ENCODE peak calls at places on chromosomes 6 and 20, in seven cellular contexts. W, I, O, Y, Q, B and C are unnamed samples.

GRCh38 chr6:7050911-7051779 is 56.6 kb upstream of the RREB1 start:
- DNase-seq in I (peak; percentile 62), B (peak; percentile 63), W (peak; percentile 23), Q (no peak), O (peak; percentile 91), Y (no peak), C (peak; percentile 87)

GRCh38 chr6:135962731-135963130 is 111.2 kb downstream of the PDE7B start:
- DNase-seq in Y (no peak), O (no peak), B (no peak), Q (no peak), W (no peak), I (no peak), C (no peak)

GRCh38 chr20:25000268-25000801 is 7.8 kb upstream of the APMAP start:
- DNase-seq in W (peak; percentile 1), I (peak; percentile 72), Q (no peak), Y (peak; percentile 54), O (peak; percentile 65), B (no peak), C (peak; percentile 38)

GRCh38 chr20:11387189-11387754 is 530.4 kb upstream of the BTBD3 start:
- DNase-seq in Q (no peak), B (no peak), W (no peak), Y (no peak), I (peak; percentile 7), O (no peak), C (no peak)

GRCh38 chr20:13054011-13054410 is 45.2 kb downstream of the SPTLC3 start:
- DNase-seq in I (no peak), Y (no peak), W (no peak), B (no peak), O (no peak), Q (no peak), C (no peak)

GRCh38 chr6:136510782-136511181 is 39.4 kb downstream of the MAP7 start:
- DNase-seq in B (no peak), Q (no peak), O (no peak), Y (no peak), I (no peak), W (no peak), C (no peak)

GRCh38 chr6:56475736-56476457 is 166.8 kb downstream of the DST start:
- DNase-seq in I (peak; percentile 83), B (no peak), Y (no peak), Q (no peak), O (no peak), W (no peak), C (peak; percentile 10)

GRCh38 chr6:137945149-137945498 is 78.1 kb downstream of the TNFAIP3 start:
- DNase-seq in W (no peak), Q (no peak), O (no peak), B (peak; percentile 57), I (no peak), Y (no peak), C (no peak)

GRCh38 chr20:4493386-4493785 is 228.3 kb upstream of the PRND start:
- DNase-seq in Y (no peak), O (no peak), B (no peak), W (no peak), Q (no peak), I (no peak), C (no peak)

GRCh38 chr20:50645253-50646068 is 45.9 kb downstream of the RIPOR3 start:
- DNase-seq in I (peak; percentile 88), B (peak; percentile 44), O (no peak), W (no peak), Y (peak; percentile 98), Q (no peak), C (peak; percentile 71)

GRCh38 chr6:44298055-44298803 is 14.9 kb downstream of the AARS2 start:
- DNase-seq in B (peak; percentile 52), O (no peak), I (no peak), Y (no peak), W (no peak), Q (no peak), C (no peak)

GRCh38 chr20:47258745-47259695 is 97.5 kb downstream of the ZMYND8 start:
- DNase-seq in Y (no peak), W (no peak), B (no peak), I (peak; percentile 35), O (no peak), Q (peak; percentile 53), C (no peak)

GRCh38 chr20:39897058-39897457 is 792.0 kb downstream of the MAFB start:
- DNase-seq in Y (no peak), Q (no peak), I (no peak), B (no peak), W (no peak), O (no peak), C (no peak)

GRCh38 chr6:160306284-160306683 is 41.9 kb upstream of the SLC22A3 start:
- DNase-seq in I (no peak), O (no peak), Y (no peak), B (no peak), Q (no peak), W (no peak), C (peak; percentile 19)

GRCh38 chr6:33298773-33299236 is at the start of gene RGL2:
- DNase-seq in I (peak; percentile 85), Q (peak; percentile 66), O (peak; percentile 95), W (peak; percentile 51), Y (no peak), B (peak; percentile 76), C (peak; percentile 86)

GRCh38 chr20:18019068-18019467 is 38.6 kb downstream of the OVOL2 start:
- DNase-seq in Q (peak; percentile 21), B (peak; percentile 45), Y (no peak), W (no peak), O (no peak), I (peak; percentile 16), C (no peak)

GRCh38 chr6:56807992-56808342 is 146.9 kb upstream of the BEND6 start:
- DNase-seq in Q (no peak), W (no peak), B (no peak), Y (no peak), I (no peak), O (no peak), C (no peak)

GRCh38 chr20:24798930-24799705 is 150.0 kb upstream of the CST7 start:
- DNase-seq in W (no peak), I (no peak), O (no peak), Q (no peak), B (peak; percentile 42), Y (no peak), C (no peak)